ENCODE peak calls at places on chromosomes 11 and 22, in nine cellular contexts. L is EL; V is GF-D8; E is activated T-cell treated with anti-CD3 and anti-CD28 coated beads, Interleukin-2, amount 50 U/mL, for 72 hours; S is GM12891; U is T-helper 2 cell; H is stimulated activated CD8-positive, alpha-beta memory T cell treated with anti-CD3 and anti-CD28 coated beads, Interleukin-7, amount 100 ng/mL, for 1 hour; I is NCI-H460; O is lower leg skin. C is an unnamed sample.

GRCh38 chr11:36292311-36292722 is 3.1 kb upstream of the COMMD9 start:
- DNase-seq in H (no peak), O (no peak), I (peak; percentile 51), L (peak; percentile 60), E (peak; percentile 37), U (peak; percentile 59), S (peak; percentile 39), V (peak; percentile 5), C (peak; percentile 66)

GRCh38 chr11:79087238-79087956 is 353.4 kb downstream of the TENM4 start:
- DNase-seq in H (no peak), S (no peak), V (no peak), E (no peak), U (no peak), O (no peak), I (no peak), L (peak; percentile 85), C (peak; percentile 16)

GRCh38 chr11:120147950-120148270 is 10.0 kb upstream of the TRIM29 start:
- DNase-seq in U (no peak), E (no peak), O (no peak), H (no peak), I (no peak), L (no peak), S (no peak), V (no peak), C (no peak)

GRCh38 chr11:118104491-118104890 is 17.7 kb upstream of the SMIM35 start:
- DNase-seq in H (no peak), O (no peak), I (no peak), E (no peak), L (no peak), S (no peak), U (no peak), V (no peak), C (no peak)

GRCh38 chr22:39471421-39472141 is 14.8 kb downstream of the MGAT3 start:
- DNase-seq in O (no peak), I (no peak), U (peak; percentile 42), S (no peak), E (peak; percentile 28), H (no peak), V (peak; percentile 20), L (peak; percentile 79), C (peak; percentile 73)

GRCh38 chr11:57073121-57073520 is 84.4 kb downstream of the OR5AK2 start:
- DNase-seq in H (no peak), S (no peak), I (no peak), L (no peak), E (no peak), O (no peak), U (no peak), V (no peak), C (peak; percentile 65)

GRCh38 chr11:115166826-115167225 is 337.4 kb downstream of the CADM1 start:
- DNase-seq in S (no peak), H (no peak), E (no peak), O (no peak), I (no peak), V (no peak), U (no peak), L (no peak), C (no peak)

GRCh38 chr11:124740277-124740882 is 638 bp downstream of the NRGN start:
- DNase-seq in V (peak; percentile 82), E (peak; percentile 70), U (peak; percentile 50), I (no peak), L (peak; percentile 52), S (no peak), O (peak; percentile 88), H (no peak), C (peak; percentile 25)

GRCh38 chr22:27278986-27279385 is 522.6 kb downstream of the MN1 start:
- DNase-seq in O (no peak), H (no peak), I (no peak), V (no peak), L (peak; percentile 23), S (no peak), U (no peak), E (no peak), C (no peak)

GRCh38 chr11:103862049-103862826 is 174.2 kb upstream of the DDI1 start:
- DNase-seq in E (no peak), V (no peak), O (no peak), I (no peak), S (no peak), L (no peak), H (no peak), U (no peak), C (no peak)

GRCh38 chr11:60915250-60915914 is 1.4 kb downstream of the TMEM109 start:
- DNase-seq in O (peak; percentile 88), U (peak; percentile 93), I (no peak), L (peak; percentile 84), V (peak; percentile 11), H (peak; percentile 49), E (peak; percentile 80), S (peak; percentile 57), C (peak; percentile 86)

GRCh38 chr11:35304393-35304790 is 115.0 kb downstream of the SLC1A2 start:
- DNase-seq in L (peak; percentile 45), V (peak; percentile 1), U (peak; percentile 8), O (no peak), E (no peak), H (no peak), I (no peak), S (no peak), C (no peak)